ENCODE peak calls at places on chromosomes 7 and 10, in nine cellular contexts. O, P, K, U, Y, G, D, N and E are unnamed samples.
A peak's percentile ranks its signal among the peaks of the same experiment; 100 is the strongest.

GRCh38 chr10:113111900-113112853 is 162.1 kb downstream of the TCF7L2 start:
- DNase-seq in U (no peak), K (no peak), N (no peak), P (peak; percentile 87), O (no peak), Y (no peak), G (no peak), D (peak; percentile 69), E (peak; percentile 26)

GRCh38 chr10:97685395-97685958 is 1.6 kb downstream of the AVPI1 start:
- DNase-seq in P (peak; percentile 56), K (no peak), U (peak; percentile 52), O (no peak), N (peak; percentile 79), G (peak; percentile 31), Y (peak; percentile 72), D (no peak), E (peak; percentile 74)

GRCh38 chr10:28838908-28839307 is 161.6 kb downstream of the BAMBI start:
- DNase-seq in Y (no peak), N (peak; percentile 68), O (no peak), U (no peak), D (no peak), G (peak; percentile 4), K (no peak), P (no peak), E (no peak)

GRCh38 chr7:150405584-150406310 is 26.6 kb downstream of the ZNF775 start:
- DNase-seq in O (no peak), U (no peak), G (no peak), D (no peak), P (peak; percentile 37), Y (peak; percentile 78), K (no peak), N (no peak), E (peak; percentile 9)

GRCh38 chr7:27992755-27993478 is 187.7 kb downstream of the JAZF1 start:
- DNase-seq in D (no peak), P (no peak), O (no peak), U (no peak), K (no peak), Y (peak; percentile 17), N (no peak), G (no peak), E (no peak)

GRCh38 chr7:33764752-33765451 is 140.4 kb upstream of the BMPER start:
- DNase-seq in O (no peak), U (no peak), G (no peak), Y (no peak), D (no peak), N (no peak), P (peak; percentile 20), K (no peak), E (no peak)

GRCh38 chr7:129807863-129808262 is 144.9 kb downstream of the UBE2H start:
- DNase-seq in K (no peak), N (peak; percentile 46), G (no peak), U (no peak), O (no peak), Y (peak; percentile 56), D (no peak), P (no peak), E (no peak)

GRCh38 chr10:8331896-8332729 is 277.6 kb downstream of the GATA3 start:
- DNase-seq in K (no peak), O (no peak), P (peak; percentile 18), N (peak; percentile 58), D (peak; percentile 66), Y (peak; percentile 64), U (peak; percentile 15), G (no peak), E (peak; percentile 40)

GRCh38 chr7:32154797-32155196 is 84.6 kb upstream of the PDE1C start:
- DNase-seq in O (no peak), N (no peak), U (peak; percentile 15), P (peak; percentile 16), D (peak; percentile 69), K (no peak), Y (no peak), G (no peak), E (no peak)

GRCh38 chr10:71776528-71776927 is 3.2 kb upstream of the VSIR start:
- DNase-seq in G (no peak), U (no peak), N (no peak), K (no peak), D (no peak), O (peak; percentile 89), Y (no peak), P (no peak), E (no peak)

GRCh38 chr10:61164458-61165160 is 220.6 kb upstream of the RHOBTB1 start:
- DNase-seq in D (peak; percentile 76), G (no peak), P (peak; percentile 63), K (no peak), U (no peak), Y (no peak), N (peak; percentile 11), O (peak; percentile 1), E (peak; percentile 1)
- H3K27ac ChIP-seq in D (peak overlapping the region; percentile 89), G (no peak overlapping the region), P (no peak overlapping the region), K (no peak overlapping the region), U (no peak overlapping the region), Y (no peak overlapping the region), N (peak overlapping the region; percentile 22), O (no peak overlapping the region), E (no peak overlapping the region)

DNA sequence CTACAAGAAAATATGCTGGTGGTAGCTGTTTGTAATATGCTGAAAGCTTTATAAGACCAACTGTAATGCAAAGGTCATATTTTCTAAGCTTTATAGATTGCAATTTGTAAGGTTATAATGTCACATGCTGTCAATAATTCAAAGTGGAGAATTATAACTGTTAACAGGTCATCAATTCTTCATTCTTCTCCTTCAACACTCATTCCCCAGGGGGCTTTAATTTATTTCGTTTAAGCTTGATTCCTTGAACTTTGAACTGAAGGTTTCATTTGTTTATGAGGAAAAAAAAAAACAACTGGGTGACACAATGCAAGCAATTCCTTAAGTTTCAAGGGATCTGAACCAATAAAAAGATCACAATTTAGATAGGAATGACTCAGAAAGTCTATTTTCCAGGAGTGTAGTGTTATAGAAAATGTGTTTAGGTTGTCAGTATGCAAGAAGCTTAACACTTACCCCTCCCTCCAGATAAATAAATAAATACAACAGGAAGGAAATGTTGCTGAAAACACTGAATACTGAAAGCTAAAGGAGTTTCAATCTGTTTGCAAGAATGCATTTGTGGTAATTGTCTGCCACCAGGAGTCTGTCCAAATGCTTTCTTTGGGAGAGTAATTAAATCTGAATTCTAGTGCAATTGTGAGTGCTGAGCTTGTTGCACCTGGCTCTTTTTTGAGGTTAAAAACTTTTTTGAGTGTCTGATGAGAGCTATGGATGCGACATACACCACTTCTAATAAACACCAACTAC is 183.6 kb downstream of the SORCS1 start:
- DNase-seq in D (no peak), N (no peak), U (no peak), O (no peak), K (no peak), P (no peak), Y (no peak), G (no peak), E (no peak)
- TF ChIP-seq CTCF in D (no peak), N (no peak), U (no peak), O (no peak), K (no peak), P (no peak), Y (no peak), G (no peak), E (no peak)

GRCh38 chr7:1050254-1050906 is 6.0 kb downstream of the GPR146 start:
- DNase-seq in P (no peak), D (peak; percentile 60), O (no peak), K (no peak), U (no peak), N (no peak), Y (no peak), G (no peak), E (no peak)
- H3K27ac ChIP-seq in P (no peak overlapping the region), D (no peak overlapping the region), O (peak overlapping the region; percentile 57), K (no peak overlapping the region), U (no peak overlapping the region), N (no peak overlapping the region), Y (no peak overlapping the region), G (no peak overlapping the region), E (no peak overlapping the region)

DNA sequence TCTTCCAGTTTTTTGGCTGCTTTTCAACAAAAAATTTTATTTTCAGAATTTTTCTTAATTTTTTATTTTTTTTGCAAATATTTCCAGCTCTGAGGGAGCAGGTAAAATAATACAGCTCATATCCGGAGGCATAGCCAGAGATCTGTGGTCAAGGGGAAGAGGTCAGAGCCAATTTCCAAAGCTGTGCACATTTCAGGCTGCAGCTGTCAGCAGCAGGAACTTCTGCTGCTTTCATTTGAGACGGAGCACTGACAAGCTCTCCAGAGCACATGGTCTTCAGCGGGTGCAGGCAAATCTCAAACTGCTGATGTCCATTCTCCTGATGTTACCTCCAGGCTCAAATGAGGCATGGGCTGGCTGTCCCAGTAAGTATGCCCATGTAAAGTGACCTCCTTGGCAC is 31.1 kb downstream of the SLC26A4 start:
- DNase-seq in U (no peak), D (no peak), G (no peak), P (no peak), N (no peak), Y (no peak), O (no peak), K (no peak), E (no peak)
- TF ChIP-seq CTCF in U (no peak), D (no peak), G (no peak), P (no peak), N (no peak), Y (no peak), O (no peak), K (no peak), E (no peak)

DNA sequence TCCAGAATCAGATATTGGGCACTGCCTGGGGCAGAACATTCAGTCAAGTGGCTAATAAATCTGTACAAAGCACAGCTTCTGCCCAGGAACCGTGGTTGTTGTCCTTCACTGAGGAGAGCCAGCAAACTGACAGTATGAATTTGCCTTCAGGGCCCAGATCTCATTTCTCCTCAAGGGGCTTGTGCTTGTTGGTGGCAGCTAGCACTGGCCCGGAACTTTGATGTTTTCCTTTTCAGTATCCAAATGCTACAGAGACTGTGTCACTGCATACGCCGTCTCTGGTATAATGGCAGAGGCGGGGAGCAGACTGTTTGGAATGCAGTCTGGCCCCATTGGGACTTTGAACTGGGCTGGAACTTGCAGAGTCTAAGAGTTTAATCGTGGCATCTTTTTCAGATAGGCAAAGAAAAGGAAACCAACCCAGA is 30.4 kb upstream of the ADD3 start:
- DNase-seq in O (no peak), P (peak; percentile 41), U (no peak), D (no peak), G (no peak), K (no peak), Y (no peak), N (peak; percentile 54), E (no peak)
- H3K27ac ChIP-seq in O (no peak overlapping the region), P (no peak overlapping the region), U (no peak overlapping the region), D (no peak overlapping the region), G (no peak overlapping the region), K (no peak overlapping the region), Y (no peak overlapping the region), N (peak overlapping the region; percentile 46), E (no peak overlapping the region)

GRCh38 chr7:26562841-26563240 is 271.2 kb downstream of the SNX10 start:
- DNase-seq in N (no peak), K (no peak), D (no peak), O (no peak), Y (no peak), P (no peak), G (no peak), U (no peak), E (no peak)
- TF ChIP-seq CTCF in N (no peak), K (no peak), D (no peak), O (no peak), Y (peak; percentile 56), P (no peak), G (peak; percentile 48), U (no peak), E (no peak)